ENCODE peak calls at places on chromosomes 1 and 21, in five cellular contexts. L is NCI-H187 treated with DMSO at 0.1 percent for 48 hours, A is Right ventricle myocardium inferior, E is psoas muscle, Q is left ventricle myocardium inferior. F is an unnamed sample.

GRCh38 chr1:223535261-223535778 is 130.2 kb downstream of the CAPN8 start:
- DNase-seq in A (no peak), E (no peak), L (no peak), Q (no peak), F (no peak)

GRCh38 chr21:46033410-46034404 is 52.1 kb downstream of the COL6A1 start:
- DNase-seq in E (no peak), L (no peak), A (no peak), Q (no peak), F (no peak)

GRCh38 chr1:61208172-61208571 is 125.8 kb downstream of the NFIA start:
- DNase-seq in Q (no peak), E (no peak), A (no peak), L (no peak), F (no peak)

GRCh38 chr1:30345525-30346145 is 377.8 kb downstream of the MATN1 start:
- DNase-seq in L (no peak), A (no peak), E (no peak), Q (no peak), F (no peak)

GRCh38 chr1:86713477-86713876 is 9.1 kb downstream of the SH3GLB1 start:
- DNase-seq in E (no peak), L (no peak), A (no peak), Q (no peak), F (no peak)

GRCh38 chr1:152758636-152759035 is 811 bp downstream of the KPRP start:
- DNase-seq in Q (no peak), A (no peak), L (no peak), E (no peak), F (no peak)

GRCh38 chr21:41695513-41695912 is 71.3 kb downstream of the RIPK4 start:
- DNase-seq in Q (no peak), A (no peak), E (no peak), L (no peak), F (no peak)

GRCh38 chr1:27428316-27429028 is 36.0 kb downstream of the GPR3 start:
- DNase-seq in E (peak), A (no peak), L (no peak), Q (peak), F (no peak)

GRCh38 chr21:35521293-35521692 is 472.2 kb upstream of the RUNX1 start:
- DNase-seq in E (no peak), L (no peak), A (no peak), Q (no peak), F (no peak)

GRCh38 chr1:14578156-14578555 is 20.3 kb upstream of the KAZN start:
- DNase-seq in L (no peak), A (no peak), E (no peak), Q (no peak), F (no peak)

GRCh38 chr1:31650161-31650560 is 5.5 kb upstream of the PEF1 start:
- DNase-seq in E (no peak), L (no peak), A (no peak), Q (no peak), F (no peak)

GRCh38 chr1:22709891-22710687 is 550 bp upstream of the EPHB2 start:
- DNase-seq in A (peak), Q (peak), L (no peak), E (peak), F (no peak)

GRCh38 chr1:6235302-6235680 is 473 bp downstream of the ICMT start:
- DNase-seq in E (no peak), Q (no peak), L (no peak), A (no peak), F (no peak)

GRCh38 chr1:185973645-185974044 is 239.5 kb downstream of the HMCN1 start:
- DNase-seq in E (no peak), L (no peak), A (no peak), Q (no peak), F (no peak)